ENCODE peak calls at places on chromosomes 5 and 9, in six cellular contexts. M is GM10248, F is heart right ventricle, Z is tibial artery, J is foreskin fibroblast, E is sigmoid colon. G is an unnamed sample.

GRCh38 chr5:81315830-81316229 is 14.4 kb downstream of the ZCCHC9 start:
- DNase-seq in M (no peak), F (no peak), Z (no peak), J (no peak), E (no peak), G (no peak)

GRCh38 chr5:181205402-181205734 is 372 bp upstream of the TRIM7 start:
- DNase-seq in M (no peak), F (no peak), Z (no peak), J (no peak), E (peak), G (no peak)

GRCh38 chr9:19922476-19923118 is 133.8 kb upstream of the SLC24A2 start:
- DNase-seq in M (no peak), F (no peak), Z (no peak), J (peak), E (no peak), G (no peak)

GRCh38 chr5:173232499-173233346 is 2.3 kb downstream of the NKX2-5 start:
- DNase-seq in M (no peak), F (peak), Z (no peak), J (peak), E (no peak), G (peak)

GRCh38 chr5:371811-372555 is 50.5 kb downstream of the AHRR start:
- DNase-seq in M (no peak), F (no peak), Z (no peak), J (peak), E (no peak), G (no peak)

GRCh38 chr5:110757118-110757729 is 18.4 kb downstream of the SLC25A46 start:
- DNase-seq in M (no peak), F (no peak), Z (no peak), J (peak), E (no peak), G (no peak)

GRCh38 chr9:8349369-8349768 is 549.8 kb upstream of the DMAC1 start:
- DNase-seq in M (no peak), F (no peak), Z (no peak), J (no peak), E (no peak), G (no peak)

GRCh38 chr9:2583308-2584013 is 38.1 kb upstream of the VLDLR start:
- DNase-seq in M (no peak), F (peak), Z (no peak), J (no peak), E (no peak), G (no peak)

GRCh38 chr9:77841739-77842386 is 189.7 kb downstream of the GNAQ start:
- DNase-seq in M (no peak), F (no peak), Z (no peak), J (no peak), E (no peak), G (no peak)

GRCh38 chr5:94367900-94368299 is 250.5 kb downstream of the KIAA0825 start:
- DNase-seq in M (no peak), F (no peak), Z (no peak), J (peak), E (no peak), G (no peak)

GRCh38 chr5:59712836-59713487 is 180.6 kb downstream of the PDE4D start:
- DNase-seq in M (no peak), F (no peak), Z (no peak), J (no peak), E (peak), G (no peak)

GRCh38 chr9:101212661-101213060 is 172.1 kb downstream of the BAAT start:
- DNase-seq in M (no peak), F (no peak), Z (no peak), J (no peak), E (no peak), G (no peak)

GRCh38 chr9:100731557-100731956 is 153.7 kb downstream of the CAVIN4 start:
- DNase-seq in M (no peak), F (no peak), Z (no peak), J (no peak), E (no peak), G (no peak)

GRCh38 chr9:36276840-36277239 is 18.6 kb upstream of the GNE start:
- DNase-seq in M (no peak), F (no peak), Z (no peak), J (peak), E (no peak), G (no peak)

GRCh38 chr9:21836437-21837161 is 34.2 kb downstream of the MTAP start:
- DNase-seq in M (no peak), F (no peak), Z (no peak), J (peak), E (no peak), G (no peak)

GRCh38 chr9:135572233-135572632 is 10.7 kb downstream of the PAEP start:
- DNase-seq in M (no peak), F (no peak), Z (no peak), J (no peak), E (no peak), G (no peak)

DNA sequence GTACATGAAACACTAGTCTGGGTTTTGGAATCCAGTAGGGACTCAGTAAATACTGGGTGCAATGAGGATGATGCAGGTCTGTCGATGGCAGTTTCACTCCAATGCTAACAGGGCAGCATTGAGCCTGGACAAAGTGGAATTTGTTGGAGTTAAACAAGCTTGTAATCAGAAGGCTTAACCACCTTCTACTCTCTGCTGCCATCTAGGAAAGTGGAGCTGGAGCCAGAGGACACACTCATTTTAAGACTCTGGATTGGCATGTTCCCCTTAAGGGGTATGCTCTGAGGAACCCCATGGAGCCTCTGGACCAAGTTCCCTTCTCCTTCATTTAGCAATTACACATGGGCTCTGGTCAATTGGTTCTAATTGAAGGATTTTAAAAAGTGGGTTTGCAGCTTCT is 331.0 kb upstream of the ADAMTSL1 start:
- DNase-seq in M (no peak), F (no peak), Z (no peak), J (peak), E (no peak), G (no peak)
- TF ChIP-seq CTCF in M (no peak), F (peak), Z (no peak), J (peak), E (no peak), G (no peak)

DNA sequence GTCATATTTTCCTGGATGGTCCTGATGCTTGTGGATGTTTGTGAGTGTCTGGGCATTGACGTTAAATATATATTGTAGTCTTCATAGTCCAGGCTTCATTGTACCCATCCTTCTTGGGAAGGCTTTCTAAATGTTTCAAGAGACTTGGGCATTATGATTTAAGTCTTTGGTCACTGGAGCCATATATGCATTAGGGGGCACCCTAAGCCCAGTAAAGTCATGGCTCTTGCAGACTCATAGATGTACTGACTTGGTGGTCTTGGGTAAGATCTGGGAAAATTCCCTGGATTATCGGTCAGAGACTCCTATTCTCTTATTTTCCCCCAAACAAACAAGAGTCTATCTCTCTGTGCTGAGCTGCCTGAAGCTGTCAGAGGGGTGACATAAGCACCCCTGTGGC is 271.1 kb downstream of the TRIM36 start:
- DNase-seq in M (no peak), F (no peak), Z (no peak), J (no peak), E (no peak), G (no peak)
- TF ChIP-seq CTCF in M (no peak), F (no peak), Z (no peak), J (no peak), E (no peak), G (no peak)

DNA sequence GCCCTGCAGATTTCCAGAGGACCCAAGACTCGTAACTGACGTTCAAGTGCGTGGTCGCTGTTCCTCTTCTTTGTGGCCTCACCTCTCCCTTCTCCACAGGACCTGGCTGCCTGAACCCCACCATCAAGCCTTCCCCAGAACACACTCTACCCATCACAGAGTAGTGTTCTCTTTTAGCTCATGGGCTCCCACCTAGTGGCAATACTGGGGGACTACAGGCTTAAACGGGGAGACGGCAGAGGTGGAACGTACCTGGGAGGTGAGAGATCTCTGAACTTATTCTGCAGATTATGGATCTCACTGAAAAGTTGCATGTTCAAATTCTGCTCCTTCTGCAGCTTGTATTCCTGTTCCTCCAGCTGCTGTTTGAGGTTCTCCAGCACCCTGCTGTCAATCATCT is 140.8 kb downstream of the CDK5RAP2 start:
- DNase-seq in M (no peak), F (no peak), Z (no peak), J (peak), E (no peak), G (no peak)
- TF ChIP-seq CTCF in M (peak), F (peak), Z (peak), J (peak), E (no peak), G (peak)

DNA sequence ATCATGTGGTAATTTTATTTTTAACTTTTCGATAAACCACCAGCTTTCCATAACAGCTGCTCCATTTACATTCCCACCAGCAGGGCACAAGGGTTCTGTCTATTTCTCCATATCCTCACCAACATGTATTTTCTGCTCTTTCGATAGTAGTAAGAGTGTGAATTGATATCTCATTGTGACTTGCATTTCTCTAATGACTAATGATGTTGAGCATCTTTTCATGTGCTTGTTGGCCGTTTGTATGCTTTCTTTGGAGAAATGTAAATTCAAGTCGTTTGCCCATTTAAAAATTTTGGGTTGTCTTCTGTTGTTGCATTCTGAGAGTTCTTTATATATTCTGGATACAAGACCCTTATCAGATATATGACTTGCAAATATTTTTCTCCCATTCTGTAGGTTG is 45.9 kb downstream of the PSD2 start:
- DNase-seq in M (no peak), F (no peak), Z (no peak), J (peak), E (no peak), G (no peak)
- TF ChIP-seq CTCF in M (no peak), F (no peak), Z (no peak), J (no peak), E (no peak), G (no peak)

DNA sequence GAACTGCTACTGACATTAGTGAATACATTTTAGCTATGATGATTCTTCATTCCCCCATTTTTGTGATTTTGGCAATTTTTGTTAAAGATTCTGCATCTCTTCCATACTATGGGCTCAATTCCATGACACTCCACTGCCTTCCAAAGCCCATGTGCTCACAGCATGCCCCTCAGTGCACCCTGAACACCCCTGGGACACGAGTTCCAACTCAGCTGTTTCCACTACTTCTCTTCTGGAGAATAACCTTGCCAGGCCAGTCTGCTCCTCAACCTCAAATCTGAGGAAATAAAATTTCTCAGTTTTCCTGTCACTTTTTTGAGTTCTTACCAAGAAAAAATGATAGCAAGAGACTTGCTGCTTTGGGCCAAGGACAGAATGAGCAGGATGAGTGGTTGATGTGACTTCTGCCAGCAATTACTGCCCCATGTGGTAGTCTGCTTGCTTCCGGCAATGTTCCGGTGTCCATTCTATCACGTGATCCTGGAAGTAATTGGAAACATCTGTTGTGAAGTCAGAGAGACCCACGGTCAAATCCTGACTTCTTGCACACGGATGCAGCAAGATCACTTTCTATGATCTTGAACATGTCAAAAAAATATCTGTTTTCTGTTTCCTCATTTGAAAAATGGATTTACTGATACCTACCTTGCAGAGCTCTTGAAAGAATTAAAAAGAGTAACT is 58.3 kb downstream of the EGFLAM start:
- DNase-seq in M (no peak), F (no peak), Z (no peak), J (peak), E (no peak), G (no peak)
- TF ChIP-seq CTCF in M (no peak), F (no peak), Z (no peak), J (no peak), E (no peak), G (no peak)

DNA sequence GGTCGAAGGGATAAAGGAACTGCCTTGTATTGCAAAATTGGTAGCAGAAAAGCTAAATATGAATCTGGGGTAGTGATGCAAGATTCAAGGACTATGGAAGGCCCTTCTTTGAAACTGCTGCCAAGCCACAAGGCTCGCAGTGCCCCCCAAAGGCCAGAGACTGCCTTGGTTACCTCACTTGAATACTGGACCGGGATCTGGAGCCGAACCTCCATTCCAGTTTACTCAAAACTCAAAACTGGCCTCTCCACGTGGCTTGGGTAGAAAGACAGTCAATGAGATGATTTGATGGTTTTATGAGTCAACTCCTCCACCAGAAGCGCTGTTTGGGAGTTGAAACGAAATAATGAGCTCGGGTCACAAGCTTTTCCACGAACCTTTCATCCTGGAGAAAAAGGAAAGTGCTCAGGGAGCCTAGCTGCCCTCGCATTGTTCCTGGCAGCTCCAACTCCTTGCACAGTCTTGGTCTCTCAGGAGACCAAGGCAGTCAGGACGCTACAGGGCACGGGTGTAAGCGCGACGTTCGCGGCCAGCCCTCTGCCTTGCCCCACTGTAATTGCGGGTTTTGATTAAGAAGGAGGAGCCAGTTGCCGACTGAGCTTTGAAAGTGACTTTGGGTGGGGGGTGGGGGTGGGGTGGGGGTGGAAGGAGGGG is 2.8 kb downstream of the ST8SIA4 start:
- DNase-seq in M (no peak), F (peak), Z (peak), J (peak), E (peak), G (no peak)
- TF ChIP-seq CTCF in M (peak), F (peak), Z (peak), J (no peak), E (no peak), G (peak)

DNA sequence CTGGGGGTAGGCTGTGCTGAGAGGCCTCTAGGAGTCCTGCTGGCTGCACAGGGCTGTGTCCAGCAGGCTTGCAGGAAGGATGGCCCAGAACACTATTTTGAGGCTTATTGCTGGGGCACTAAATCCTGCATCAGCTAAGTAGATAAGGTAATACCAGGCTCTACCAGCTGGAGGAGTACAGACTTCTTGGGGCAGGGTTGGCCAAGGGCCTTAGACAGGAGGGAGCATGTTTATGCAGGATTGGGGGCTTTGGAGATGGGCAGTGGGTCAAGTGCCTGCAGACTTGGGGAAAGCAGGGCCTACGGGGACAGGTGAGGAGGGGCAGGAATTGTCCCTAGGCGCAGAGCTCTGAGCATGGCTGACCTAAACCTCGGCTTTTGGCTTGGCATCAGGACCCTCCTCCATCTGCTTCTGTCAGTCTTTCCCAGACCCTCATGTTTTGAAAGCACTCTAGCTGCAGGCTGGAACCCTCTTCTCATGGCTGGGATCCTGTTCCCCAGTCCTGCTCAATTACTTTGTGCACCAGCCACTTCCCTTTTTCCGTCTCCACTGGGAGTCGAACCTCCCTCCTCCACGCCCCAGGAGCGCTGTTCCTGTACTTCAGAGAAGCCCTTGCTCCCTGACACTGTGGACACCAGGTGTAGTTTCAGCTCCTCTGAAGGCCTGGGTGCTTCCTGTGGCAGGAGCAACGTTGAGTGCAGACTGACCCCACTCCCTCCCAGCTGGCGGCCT is 61.0 kb upstream of the SPTLC1 start:
- DNase-seq in M (peak), F (no peak), Z (no peak), J (no peak), E (no peak), G (no peak)
- TF ChIP-seq CTCF in M (no peak), F (no peak), Z (no peak), J (no peak), E (no peak), G (no peak)

DNA sequence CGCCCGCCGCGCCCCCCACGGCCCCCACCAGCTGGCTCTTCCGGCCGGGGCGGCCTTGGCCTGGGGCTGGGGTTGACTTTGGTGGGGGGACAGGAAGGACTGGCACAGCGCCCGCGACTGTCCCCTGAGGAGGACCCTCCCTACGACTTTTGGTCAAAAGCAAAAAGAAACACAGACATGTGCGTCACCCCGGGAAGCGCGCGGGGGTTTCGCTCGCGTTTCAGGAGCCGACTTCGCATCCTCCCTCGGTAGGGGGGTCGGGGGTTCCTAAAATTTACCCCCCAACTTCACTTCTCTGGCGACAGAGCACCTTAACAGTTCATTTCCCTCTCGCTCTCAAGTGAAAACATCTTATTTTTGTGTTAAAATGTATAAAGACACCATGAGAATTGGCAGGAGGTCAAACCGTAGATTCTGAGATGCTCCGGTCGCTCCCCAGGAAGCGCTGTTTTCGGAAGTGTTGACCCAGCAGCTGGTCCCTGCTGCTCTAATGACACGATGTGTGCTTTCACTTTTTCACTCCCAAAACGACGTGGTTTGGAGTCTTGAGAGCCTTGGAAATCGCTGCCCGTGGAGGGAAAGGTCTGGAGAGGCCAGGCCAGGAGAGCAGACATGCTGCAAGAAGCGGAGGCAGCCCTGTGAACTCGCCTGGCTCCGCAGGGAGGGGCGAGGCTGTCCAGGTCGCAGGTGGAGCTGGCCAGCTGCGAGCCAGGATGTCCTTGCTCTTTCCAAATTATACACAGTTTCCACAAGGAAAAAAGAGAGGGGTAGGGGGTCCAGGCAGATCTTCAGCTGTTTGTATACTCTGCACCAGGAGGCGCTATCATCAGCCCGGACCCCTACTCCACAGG is 248.2 kb upstream of the ANKRD55 start:
- DNase-seq in M (peak), F (peak), Z (peak), J (peak), E (peak), G (peak)
- TF ChIP-seq CTCF in M (no peak), F (peak), Z (peak), J (peak), E (no peak), G (peak)

DNA sequence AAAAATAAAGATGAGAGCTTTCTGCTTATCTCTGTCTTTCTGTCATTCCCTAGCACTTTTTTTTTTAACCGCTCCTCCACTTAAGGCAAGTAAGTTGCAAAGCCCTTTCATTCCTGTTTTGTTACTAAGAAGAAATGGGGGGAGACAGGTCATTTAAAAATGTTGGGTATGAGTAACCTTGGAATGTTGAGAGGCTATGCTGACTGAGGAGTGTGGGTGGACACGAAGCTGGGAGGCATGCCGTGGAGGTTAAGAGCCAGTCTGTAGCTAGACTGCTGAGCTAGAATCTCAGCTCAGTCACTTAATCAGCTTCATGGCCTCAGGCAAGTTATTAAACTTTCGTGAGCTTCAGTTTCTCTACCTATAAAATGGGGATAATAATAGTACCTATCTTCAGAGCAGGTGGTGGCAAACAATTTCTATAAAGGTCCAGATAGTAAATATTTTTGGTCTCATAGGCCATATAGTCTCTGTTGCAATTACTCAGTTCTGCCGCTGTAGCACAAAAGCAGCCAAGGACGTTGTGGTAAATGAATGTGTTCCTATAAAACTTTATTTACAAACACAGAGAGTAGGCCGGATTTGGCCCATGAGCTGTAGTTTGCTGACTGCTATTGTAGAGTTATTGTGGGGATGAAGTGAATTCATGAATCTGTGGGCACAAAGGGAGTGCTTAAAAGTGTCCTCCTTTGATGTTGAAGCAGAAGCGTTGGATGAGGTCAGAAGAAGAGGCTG is 220.0 kb downstream of the GABBR2 start:
- DNase-seq in M (no peak), F (no peak), Z (no peak), J (peak), E (no peak), G (no peak)
- TF ChIP-seq CTCF in M (no peak), F (no peak), Z (no peak), J (no peak), E (no peak), G (no peak)